ENCODE peak calls at places on chromosome 7, in nine cellular contexts. G is Panc1, K is AG04450, I is PC-3, H is PC-9, U is endothelial cell of umbilical vein, O is sigmoid colon, R is dorsolateral prefrontal cortex, B is Peyer's patch. P is an unnamed sample.

GRCh38 chr7:37285701-37286475 is 162.8 kb downstream of the ELMO1 start:
- DNase-seq in I (no peak), U (peak), B (no peak), O (no peak), H (no peak), K (no peak), R (no peak), G (no peak), P (no peak)

GRCh38 chr7:115052706-115053105 is 130.8 kb downstream of the MDFIC start:
- DNase-seq in I (no peak), O (no peak), U (no peak), B (no peak), G (no peak), R (no peak), H (no peak), K (no peak), P (no peak)

GRCh38 chr7:71132521-71133231 is 732 bp downstream of the GALNT17 start:
- DNase-seq in G (no peak), I (no peak), K (no peak), U (no peak), B (no peak), R (no peak), O (no peak), H (no peak), P (no peak)

GRCh38 chr7:107209565-107209964 is 40.8 kb downstream of the HBP1 start:
- DNase-seq in B (no peak), I (peak), H (no peak), U (no peak), K (no peak), O (no peak), R (no peak), G (no peak), P (no peak)

GRCh38 chr7:44065431-44066110 is at the start of gene PGAM2:
- DNase-seq in B (peak), K (no peak), O (peak), U (no peak), I (no peak), H (no peak), G (no peak), R (peak), P (no peak)

GRCh38 chr7:121020243-121020642 is 31.7 kb downstream of the CPED1 start:
- DNase-seq in I (peak), K (no peak), H (no peak), B (no peak), R (no peak), U (no peak), G (no peak), O (no peak), P (no peak)

GRCh38 chr7:38932509-38933168 is 23.6 kb upstream of the VPS41 start:
- DNase-seq in H (peak), O (no peak), B (peak), K (peak), I (peak), U (peak), G (peak), R (peak), P (peak)

GRCh38 chr7:130595986-130596385 is 72.6 kb downstream of the COPG2 start:
- DNase-seq in B (no peak), K (no peak), G (no peak), H (no peak), U (no peak), O (no peak), I (no peak), R (no peak), P (no peak)

GRCh38 chr7:137423321-137423720 is 79.8 kb upstream of the PTN start:
- DNase-seq in I (no peak), U (no peak), B (no peak), H (no peak), G (no peak), K (peak), O (no peak), R (no peak), P (no peak)

GRCh38 chr7:30523466-30523865 is 18.8 kb upstream of the GGCT start:
- DNase-seq in G (no peak), B (no peak), O (no peak), R (no peak), H (no peak), U (no peak), K (no peak), I (no peak), P (no peak)

GRCh38 chr7:23020742-23021401 is 6.9 kb upstream of the HYCC1 start:
- DNase-seq in K (peak), G (no peak), H (peak), O (peak), B (no peak), U (peak), I (peak), R (no peak), P (peak)

GRCh38 chr7:44062180-44062902 is 3.0 kb downstream of the PGAM2 start:
- DNase-seq in B (peak), O (peak), H (no peak), G (no peak), R (peak), I (no peak), U (no peak), K (no peak), P (no peak)

GRCh38 chr7:20219446-20220292 is 2.5 kb upstream of the MACC1 start:
- DNase-seq in K (peak), B (peak), G (no peak), I (peak), H (peak), O (peak), U (peak), R (peak), P (no peak)

GRCh38 chr7:127447326-127447945 is 54.9 kb upstream of the ZNF800 start:
- DNase-seq in I (peak), O (no peak), K (peak), B (peak), U (peak), H (peak), G (peak), R (no peak), P (no peak)

GRCh38 chr7:136061433-136061832 is 84.3 kb upstream of the MTPN start:
- DNase-seq in B (no peak), I (no peak), O (no peak), H (no peak), K (no peak), R (no peak), G (no peak), U (no peak), P (no peak)

GRCh38 chr7:149872419-149873073 is 1.2 kb upstream of the ATP6V0E2 start:
- DNase-seq in G (peak), K (no peak), B (peak), I (peak), O (peak), H (peak), R (peak), U (peak), P (peak)

GRCh38 chr7:29879609-29880008 is 73.3 kb downstream of the WIPF3 start:
- DNase-seq in H (no peak), K (no peak), B (no peak), U (no peak), G (no peak), I (peak), O (peak), R (no peak), P (no peak)

GRCh38 chr7:6730343-6730633 is 23.5 kb upstream of the ZNF12 start:
- DNase-seq in G (no peak), H (no peak), U (no peak), B (no peak), K (no peak), I (no peak), O (no peak), R (no peak), P (peak)

GRCh38 chr7:70627488-70627887 is 504.5 kb upstream of the GALNT17 start:
- DNase-seq in K (no peak), H (no peak), B (no peak), I (no peak), G (no peak), U (no peak), R (no peak), O (no peak), P (no peak)

GRCh38 chr7:149310113-149310836 is 48.3 kb downstream of the ZNF783 start:
- DNase-seq in I (peak), U (peak), K (peak), H (peak), R (no peak), B (peak), O (no peak), G (peak), P (peak)

GRCh38 chr7:78769551-78770101 is 683.8 kb downstream of the MAGI2 start:
- DNase-seq in R (no peak), O (no peak), K (no peak), I (no peak), U (no peak), H (no peak), G (no peak), B (no peak), P (no peak)

GRCh38 chr7:23357190-23358093 is 58.3 kb downstream of the MALSU1 start:
- DNase-seq in U (peak), R (no peak), G (peak), K (no peak), I (peak), O (no peak), H (peak), B (no peak), P (peak)

GRCh38 chr7:81002471-81002870 is 83.6 kb upstream of the SEMA3C start:
- DNase-seq in K (no peak), G (no peak), O (no peak), U (no peak), H (no peak), R (no peak), I (no peak), B (no peak), P (no peak)

GRCh38 chr7:142313528-142313927 is 55.7 kb upstream of the PRSS58 start:
- DNase-seq in B (no peak), H (no peak), I (no peak), U (no peak), R (no peak), G (no peak), O (no peak), K (no peak), P (no peak)

GRCh38 chr7:120052884-120053382 is 220.0 kb upstream of the KCND2 start:
- DNase-seq in H (peak), K (peak), U (peak), G (no peak), R (no peak), I (peak), B (peak), O (peak), P (peak)

GRCh38 chr7:30659312-30659711 is 22.9 kb downstream of the CRHR2 start:
- DNase-seq in K (no peak), G (no peak), R (peak), H (no peak), B (no peak), U (no peak), O (peak), I (no peak), P (no peak)

GRCh38 chr7:151058766-151059361 is 525 bp upstream of the SLC4A2 start:
- DNase-seq in G (no peak), H (no peak), I (peak), O (no peak), R (no peak), K (no peak), B (peak), U (peak), P (peak)

GRCh38 chr7:72183835-72184234 is 228.3 kb downstream of the CALN1 start:
- DNase-seq in B (no peak), H (no peak), I (peak), G (no peak), K (no peak), U (no peak), O (no peak), R (no peak), P (no peak)

GRCh38 chr7:96591159-96591899 is 118.3 kb downstream of the SEM1 start:
- DNase-seq in I (peak), G (no peak), K (no peak), O (no peak), U (no peak), B (no peak), H (no peak), R (no peak), P (no peak)

GRCh38 chr7:119720541-119720940 is 552.4 kb upstream of the KCND2 start:
- DNase-seq in R (no peak), I (peak), U (peak), O (no peak), G (peak), H (no peak), K (peak), B (no peak), P (peak)

DNA sequence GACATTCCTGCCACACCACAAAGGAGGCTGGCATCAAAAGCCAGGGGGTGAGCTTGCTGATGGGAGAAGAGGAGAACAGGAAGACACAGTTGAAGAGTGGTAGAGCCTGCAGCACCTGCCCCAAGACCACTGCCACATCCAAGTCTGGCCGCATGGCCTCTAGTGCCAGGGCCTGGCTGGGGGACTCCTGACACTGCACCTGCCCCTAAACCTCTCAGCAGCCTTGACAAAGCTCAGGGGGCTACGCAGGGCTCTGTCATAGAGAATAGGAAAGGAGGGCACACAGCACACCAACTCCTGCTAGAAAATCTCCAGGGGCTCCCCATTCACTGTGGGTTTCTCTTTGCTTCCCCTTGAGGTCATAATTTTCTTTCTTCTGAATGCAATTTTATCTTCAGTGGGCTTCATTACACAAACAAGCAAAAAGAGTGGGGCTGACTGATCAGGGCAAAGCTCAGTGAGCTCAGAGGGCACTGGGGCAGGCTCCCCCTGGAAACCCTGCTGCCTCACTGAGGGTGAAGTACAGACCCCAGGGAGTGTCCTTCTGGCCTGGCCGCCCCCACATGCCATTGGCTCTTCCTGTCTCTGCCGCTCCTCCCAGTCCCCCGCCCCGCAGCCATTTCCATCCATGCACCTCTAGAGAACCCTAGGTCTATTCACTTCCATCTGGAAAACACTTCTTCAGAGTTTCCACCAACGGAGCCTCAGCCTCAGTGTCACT is 37.2 kb downstream of the VOPP1 start:
- DNase-seq in B (no peak), I (no peak), R (no peak), K (no peak), U (no peak), H (no peak), G (no peak), O (no peak), P (no peak)
- H3K27ac ChIP-seq in B (peak), I (peak), R (peak), K (peak), U (no peak), H (peak), G (peak), O (no peak), P (peak)

DNA sequence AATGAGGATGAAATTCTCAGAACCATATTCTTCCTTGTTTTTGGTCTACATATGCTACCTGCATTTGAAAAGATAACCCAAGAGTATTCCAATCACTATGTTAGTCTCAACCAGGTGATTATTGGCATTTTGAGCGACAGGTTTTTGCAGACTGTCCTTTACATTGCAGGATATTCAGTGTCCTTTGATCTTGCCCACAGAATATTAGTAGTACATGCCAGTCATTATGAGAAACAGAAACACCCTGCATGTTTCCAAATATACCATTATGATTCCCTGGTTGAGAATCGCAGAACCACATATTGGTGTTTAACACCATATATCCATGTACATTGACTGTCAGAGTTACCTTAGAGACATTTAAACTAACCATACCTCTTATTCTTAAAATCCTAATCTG is 30.6 kb downstream of the TMEM243 start:
- DNase-seq in G (no peak), B (no peak), U (no peak), H (no peak), R (no peak), K (no peak), I (no peak), O (no peak), P (no peak)
- TF ChIP-seq CTCF in G (no peak), B (no peak), U (no peak), H (no peak), R (no peak), K (no peak), I (no peak), O (no peak), P (no peak)

GRCh38 chr7:86149266-86149665 is 494.4 kb upstream of the GRM3 start:
- DNase-seq in U (no peak), G (no peak), I (no peak), R (no peak), B (no peak), O (no peak), H (no peak), K (no peak), P (no peak)
- H3K27ac ChIP-seq in U (no peak), G (no peak), I (no peak), R (no peak), B (no peak), O (no peak), H (no peak), K (no peak), P (no peak)

GRCh38 chr7:723541-723940 is 3.0 kb upstream of the DNAAF5 start:
- DNase-seq in I (no peak), B (no peak), R (no peak), H (no peak), U (no peak), K (no peak), O (peak), G (no peak), P (no peak)
- TF ChIP-seq CTCF in I (no peak), B (no peak), R (no peak), H (no peak), U (no peak), K (no peak), O (no peak), G (no peak), P (no peak)

DNA sequence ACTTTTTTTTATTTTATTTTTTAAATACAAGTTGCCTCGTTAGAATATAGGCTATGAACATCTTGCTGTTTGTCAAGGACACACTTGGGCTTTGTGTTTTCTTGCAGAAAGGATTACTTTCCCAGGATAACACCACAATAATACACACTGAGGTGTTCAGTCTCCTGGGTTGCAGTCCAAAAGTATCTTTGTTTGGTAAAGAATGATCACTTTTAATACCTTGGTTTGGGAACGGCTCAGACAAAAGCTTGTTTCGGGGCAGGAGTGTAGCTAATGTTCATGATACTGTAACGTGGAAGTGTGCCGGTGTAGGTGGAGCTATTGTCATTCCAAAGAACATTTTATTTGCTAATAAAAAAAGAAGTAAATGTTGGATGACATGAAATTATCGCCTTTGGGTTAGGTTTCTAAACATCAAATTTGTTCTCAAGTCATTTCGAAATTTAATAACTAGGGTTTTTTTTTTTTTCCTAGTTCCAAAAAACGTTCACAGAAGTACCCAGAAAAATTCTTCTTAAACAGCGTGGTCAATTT is 1.2 kb downstream of the EIF4H start:
- DNase-seq in G (no peak), I (peak), O (no peak), K (no peak), H (no peak), U (peak), B (no peak), R (no peak), P (no peak)
- H3K27ac ChIP-seq in G (peak), I (no peak), O (peak), K (no peak), H (peak), U (peak), B (peak), R (peak), P (no peak)

DNA sequence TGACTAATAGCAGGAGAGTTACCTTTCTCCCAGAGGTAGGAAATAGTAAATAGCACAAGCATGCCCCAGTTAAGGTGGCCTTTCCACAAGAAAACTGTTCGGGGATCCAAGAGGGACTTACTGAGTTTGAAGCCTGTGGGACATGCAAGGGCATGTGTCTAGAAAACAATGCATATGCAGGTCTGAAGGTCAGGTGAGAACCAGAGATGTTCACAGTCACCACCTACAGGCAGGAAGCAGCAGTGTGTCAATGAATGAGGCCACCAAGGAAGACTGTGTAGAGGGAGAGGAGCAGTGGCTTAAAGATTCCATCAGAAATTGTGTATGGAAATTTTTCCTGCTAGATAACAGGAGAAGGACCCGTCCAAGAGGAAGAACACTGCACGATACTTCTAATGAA is 66.0 kb downstream of the CALD1 start:
- DNase-seq in R (no peak), G (no peak), U (no peak), B (no peak), H (no peak), I (peak), O (no peak), K (no peak), P (peak)
- TF ChIP-seq CTCF in R (no peak), G (peak), U (peak), B (peak), H (peak), I (peak), O (no peak), K (peak), P (peak)

DNA sequence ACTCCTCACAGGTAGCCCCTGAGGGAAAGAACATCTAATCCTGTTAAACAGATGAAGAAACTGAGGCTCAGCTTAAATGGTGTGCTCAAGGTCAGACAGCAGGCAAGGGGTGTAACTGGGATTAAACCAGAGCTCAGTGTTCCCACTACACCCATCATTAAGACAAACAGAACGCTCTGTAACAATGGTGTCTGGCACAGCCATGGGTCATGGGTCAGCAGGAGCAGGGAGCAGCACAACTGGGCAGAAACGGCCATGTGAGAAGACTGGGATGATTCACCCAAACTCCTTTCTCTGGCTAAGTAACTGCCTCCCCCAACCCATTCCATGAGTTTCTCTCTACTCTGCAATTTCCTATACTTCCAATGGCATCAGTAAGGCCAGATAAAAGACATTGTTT is 85.5 kb upstream of the PDE1C start:
- DNase-seq in I (no peak), K (no peak), G (no peak), B (no peak), H (no peak), O (no peak), R (peak), U (peak), P (no peak)
- H3K27ac ChIP-seq in I (no peak), K (no peak), G (no peak), B (no peak), H (no peak), O (no peak), R (no peak), U (no peak), P (no peak)

GRCh38 chr7:3359011-3359410 is 58.0 kb downstream of the SDK1 start:
- DNase-seq in B (no peak), H (no peak), K (no peak), U (no peak), I (no peak), R (no peak), O (no peak), G (no peak), P (no peak)
- TF ChIP-seq CTCF in B (no peak), H (no peak), K (no peak), U (no peak), I (no peak), R (no peak), O (no peak), G (no peak), P (no peak)

P was measured in RWPE1.